ENCODE peak calls at places on chromosomes 4 and X, in ten cellular contexts. E is GM04503, J is NCI-H2081, V is cardiac muscle cell, N is brain microvascular endothelial cell, C is pons, H is PC-3, A is aorta, O is GM10248, S is SIG-M5. L is an unnamed sample.

GRCh38 chrX:20063716-20064351 is 52.9 kb downstream of the MAP7D2 start:
- DNase-seq in H (no peak), E (no peak), O (no peak), N (no peak), S (no peak), A (no peak), C (no peak), V (peak; percentile 2), J (no peak), L (peak; percentile 27)

GRCh38 chrX:35919536-35920309 is at the start of gene CFAP47:
- DNase-seq in S (no peak), C (peak; percentile 0), E (no peak), O (no peak), H (peak; percentile 4), V (no peak), J (peak; percentile 77), N (no peak), A (peak; percentile 72), L (peak; percentile 80)

GRCh38 chrX:34716322-34716721 is 59.2 kb upstream of the TMEM47 start:
- DNase-seq in O (no peak), J (no peak), H (peak; percentile 35), N (peak; percentile 19), S (no peak), C (no peak), A (no peak), V (no peak), E (no peak), L (no peak)

GRCh38 chr4:69642961-69643360 is 3.5 kb upstream of the UGT2A2 start:
- DNase-seq in J (no peak), C (peak; percentile 61), O (no peak), N (no peak), V (no peak), H (no peak), E (no peak), A (no peak), S (no peak), L (no peak)

GRCh38 chrX:55778322-55778721 is 60.8 kb downstream of the RRAGB start:
- DNase-seq in H (no peak), V (no peak), A (no peak), C (no peak), J (no peak), O (no peak), S (no peak), E (peak; percentile 4), N (no peak), L (peak; percentile 49)

GRCh38 chr4:142353149-142353738 is 492.9 kb downstream of the INPP4B start:
- DNase-seq in E (no peak), S (no peak), N (peak; percentile 38), O (no peak), J (peak; percentile 35), A (no peak), V (peak; percentile 81), H (peak; percentile 88), C (peak; percentile 74), L (peak; percentile 70)

GRCh38 chrX:33211356-33212254 is at the start of gene DMD:
- DNase-seq in O (no peak), E (no peak), J (no peak), V (peak; percentile 86), A (peak; percentile 76), N (peak; percentile 89), S (no peak), C (peak; percentile 87), H (no peak), L (peak; percentile 55)

GRCh38 chrX:135396566-135396965 is 25.2 kb upstream of the SMIM10L2A start:
- DNase-seq in C (no peak), J (no peak), S (no peak), A (no peak), V (no peak), E (no peak), N (no peak), O (no peak), H (no peak), L (no peak)

GRCh38 chr4:150402968-150403367 is 179.0 kb upstream of the MAB21L2 start:
- DNase-seq in E (no peak), V (no peak), H (no peak), C (peak; percentile 31), A (no peak), O (peak; percentile 9), N (no peak), S (no peak), J (peak; percentile 85), L (no peak)

GRCh38 chrX:116272881-116273280 is 102.3 kb downstream of the AGTR2 start:
- DNase-seq in N (no peak), E (no peak), S (no peak), C (no peak), H (peak; percentile 51), O (no peak), J (no peak), A (no peak), V (peak; percentile 20), L (no peak)

GRCh38 chr4:6152879-6153705 is 47.3 kb downstream of the JAKMIP1 start:
- DNase-seq in V (no peak), S (no peak), N (no peak), J (no peak), O (no peak), C (no peak), A (peak; percentile 60), H (no peak), E (no peak), L (no peak)

GRCh38 chrX:153460826-153461225 is 9.6 kb downstream of the HAUS7 start:
- DNase-seq in S (no peak), H (peak; percentile 57), E (no peak), A (no peak), J (peak; percentile 23), C (peak; percentile 26), O (peak; percentile 61), V (peak; percentile 57), N (no peak), L (peak; percentile 67)

L was measured in mesendoderm.